ENCODE peak calls at places on chromosomes 7 and 10, in eight cellular contexts. K, W, N, Z, R, B, L and H are unnamed samples.

GRCh38 chr7:69775231-69775771 is 177.0 kb downstream of the AUTS2 start:
- DNase-seq in K (no peak), W (no peak), N (peak; percentile 68), Z (no peak), R (no peak), B (no peak), L (no peak), H (peak; percentile 39)

GRCh38 chr10:93079663-93080349 is 6.1 kb downstream of the CYP26A1 start:
- DNase-seq in K (no peak), W (no peak), N (no peak), Z (no peak), R (no peak), B (no peak), L (no peak), H (no peak)

GRCh38 chr10:100970914-100971811 is 1.9 kb downstream of the SEMA4G start:
- DNase-seq in K (no peak), W (no peak), N (no peak), Z (no peak), R (no peak), B (no peak), L (no peak), H (no peak)

GRCh38 chr10:121843379-121843778 is 84.5 kb downstream of the ATE1 start:
- DNase-seq in K (no peak), W (no peak), N (no peak), Z (no peak), R (no peak), B (no peak), L (no peak), H (no peak)

GRCh38 chr10:71604324-71605018 is 115.1 kb downstream of the C10orf105 start:
- DNase-seq in K (no peak), W (no peak), N (peak; percentile 11), Z (peak; percentile 24), R (no peak), B (no peak), L (no peak), H (peak; percentile 92)

GRCh38 chr7:91913612-91914011 is 27.1 kb upstream of the AKAP9 start:
- DNase-seq in K (no peak), W (peak; percentile 9), N (peak; percentile 76), Z (peak; percentile 35), R (no peak), B (no peak), L (no peak), H (no peak)

GRCh38 chr7:75638607-75639070 is 100.1 kb downstream of the HIP1 start:
- DNase-seq in K (no peak), W (no peak), N (peak; percentile 24), Z (no peak), R (peak; percentile 11), B (no peak), L (no peak), H (no peak)

GRCh38 chr7:22214000-22214399 is 143.0 kb downstream of the RAPGEF5 start:
- DNase-seq in K (no peak), W (no peak), N (no peak), Z (no peak), R (no peak), B (no peak), L (no peak), H (no peak)

GRCh38 chr10:33965795-33966581 is 631.5 kb upstream of the NRP1 start:
- DNase-seq in K (no peak), W (no peak), N (no peak), Z (no peak), R (no peak), B (no peak), L (no peak), H (no peak)

GRCh38 chr7:142909921-142910521 is 23.5 kb downstream of the TRPV5 start:
- DNase-seq in K (no peak), W (no peak), N (peak; percentile 42), Z (no peak), R (no peak), B (no peak), L (no peak), H (no peak)

GRCh38 chr10:2733278-2733963 is 333.9 kb upstream of the PFKP start:
- DNase-seq in K (no peak), W (no peak), N (no peak), Z (no peak), R (no peak), B (no peak), L (no peak), H (no peak)

GRCh38 chr7:135181261-135181928 is 10.9 kb upstream of the CYREN start:
- DNase-seq in K (no peak), W (no peak), N (no peak), Z (no peak), R (no peak), B (no peak), L (peak; percentile 10), H (no peak)

GRCh38 chr7:41268874-41269273 is 434.0 kb downstream of the INHBA start:
- DNase-seq in K (no peak), W (no peak), N (peak; percentile 12), Z (no peak), R (no peak), B (no peak), L (no peak), H (no peak)

GRCh38 chr7:106088014-106088413 is 24.1 kb downstream of the SYPL1 start:
- DNase-seq in K (no peak), W (no peak), N (no peak), Z (no peak), R (no peak), B (no peak), L (no peak), H (no peak)

GRCh38 chr7:93044147-93044810 is 73.5 kb downstream of the SAMD9 start:
- DNase-seq in K (no peak), W (peak; percentile 97), N (peak; percentile 67), Z (peak; percentile 79), R (no peak), B (peak; percentile 40), L (no peak), H (no peak)

GRCh38 chr10:71795248-71795647 is 21.9 kb upstream of the VSIR start:
- DNase-seq in K (no peak), W (no peak), N (no peak), Z (peak; percentile 19), R (no peak), B (no peak), L (peak; percentile 31), H (no peak)

GRCh38 chr7:99314504-99314903 is 11.2 kb upstream of the ARPC1A start:
- DNase-seq in K (no peak), W (no peak), N (peak; percentile 84), Z (no peak), R (no peak), B (no peak), L (no peak), H (no peak)